ENCODE peak calls at places on chromosomes 7 and 10, in four cellular contexts. X is ovary, I is body of pancreas, T is H54. B is an unnamed sample.

GRCh38 chr10:129417882-129418281 is 49.2 kb upstream of the MGMT start:
- DNase-seq in T (no peak), I (no peak), X (no peak), B (no peak)

GRCh38 chr10:71512794-71513379 is 116.2 kb downstream of the CDH23 start:
- DNase-seq in I (peak; percentile 59), T (no peak), X (no peak), B (peak; percentile 43)

GRCh38 chr7:143373255-143373794 is 7.8 kb upstream of the ZYX start:
- DNase-seq in T (no peak), X (no peak), I (no peak), B (no peak)

GRCh38 chr7:37102518-37103137 is 346.0 kb downstream of the ELMO1 start:
- DNase-seq in I (no peak), T (no peak), X (no peak), B (no peak)

GRCh38 chr10:77890097-77890496 is 36.5 kb downstream of the DLG5 start:
- DNase-seq in X (no peak), I (no peak), T (no peak), B (no peak)

GRCh38 chr7:70619130-70619529 is 512.8 kb upstream of the GALNT17 start:
- DNase-seq in X (no peak), T (no peak), I (no peak), B (no peak)

GRCh38 chr10:8481718-8482504 is 427.4 kb downstream of the GATA3 start:
- DNase-seq in X (no peak), T (no peak), I (no peak), B (no peak)

GRCh38 chr7:40700653-40701475 is 566.1 kb downstream of the SUGCT start:
- DNase-seq in I (no peak), T (no peak), X (no peak), B (no peak)

GRCh38 chr7:115260381-115260780 is 338.5 kb downstream of the MDFIC start:
- DNase-seq in X (no peak), I (no peak), T (no peak), B (no peak)

GRCh38 chr7:106281919-106282318 is 2.9 kb downstream of the NAMPT start:
- DNase-seq in X (no peak), I (no peak), T (no peak), B (no peak)

GRCh38 chr10:127563718-127564553 is 14.8 kb downstream of the NPS start:
- DNase-seq in X (no peak), I (peak; percentile 54), T (no peak), B (no peak)

GRCh38 chr7:66928388-66928787 is 7.4 kb downstream of the TMEM248 start:
- DNase-seq in X (no peak), T (no peak), I (peak; percentile 40), B (no peak)

GRCh38 chr10:5816170-5816569 is 2.9 kb upstream of the GDI2 start:
- DNase-seq in T (no peak), I (no peak), X (no peak), B (peak; percentile 16)

GRCh38 chr7:101134399-101134980 is 7.6 kb downstream of the SERPINE1 start:
- DNase-seq in X (no peak), I (no peak), T (no peak), B (no peak)
- TF ChIP-seq POLR2A in X (no peak), I (no peak), T (no peak), B (no peak)

DNA sequence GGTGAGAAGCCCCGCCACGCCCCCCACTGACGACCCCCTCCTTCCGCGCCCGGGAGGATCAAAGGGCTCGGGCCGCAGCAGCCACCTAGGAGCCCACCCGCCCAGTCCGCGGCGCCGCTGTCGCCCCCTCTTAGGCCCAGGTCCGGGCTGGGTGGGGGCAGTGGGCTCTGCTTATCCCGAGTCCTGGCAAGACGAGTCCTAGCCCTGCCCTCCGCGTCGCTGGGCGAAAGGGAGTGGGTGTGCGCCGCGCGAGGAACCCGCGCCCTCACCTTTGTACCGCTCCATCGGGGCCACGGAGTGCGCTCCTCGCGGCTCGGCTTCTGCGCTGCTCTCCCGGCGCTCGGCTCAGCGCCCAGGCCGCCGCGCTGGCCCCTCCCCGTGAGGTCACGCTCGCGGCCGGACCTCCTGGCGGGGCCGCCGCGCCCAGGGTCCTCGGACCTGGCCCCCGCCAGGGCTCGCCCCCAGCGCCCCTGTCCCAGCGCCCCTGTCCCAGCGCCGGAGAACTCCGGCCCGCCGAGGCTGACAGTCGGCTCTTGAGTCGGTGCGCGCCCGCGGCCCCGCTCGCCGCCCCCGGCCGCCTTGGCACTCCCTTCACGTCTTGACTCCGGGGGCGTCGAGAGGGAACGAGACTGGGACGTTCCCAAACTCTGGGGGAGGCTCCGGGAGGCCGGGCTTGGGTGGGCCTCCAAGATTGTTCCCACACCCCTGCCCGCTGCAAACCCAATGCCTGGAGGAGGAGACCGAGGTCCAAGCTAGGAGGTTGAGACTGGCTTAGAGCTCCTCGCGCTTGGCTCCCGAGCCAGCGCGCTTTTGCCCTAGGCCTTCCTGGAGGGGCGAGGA is at the start of gene AFAP1L2:
- DNase-seq in I (peak; percentile 78), T (no peak), X (peak; percentile 78), B (peak; percentile 65)
- TF ChIP-seq POLR2A in I (peak; percentile 64), T (peak; percentile 16), X (peak; percentile 34), B (peak; percentile 44)

GRCh38 chr7:153408360-153409335 is 643.5 kb upstream of the DPP6 start:
- DNase-seq in X (no peak), I (no peak), T (no peak), B (no peak)
- TF ChIP-seq POLR2A in X (no peak), I (no peak), T (no peak), B (no peak)

GRCh38 chr10:95873139-95873538 is 34.6 kb upstream of the CC2D2B start:
- DNase-seq in I (no peak), T (no peak), X (no peak), B (no peak)

GRCh38 chr10:95880704-95881103 is 27.1 kb upstream of the CC2D2B start:
- DNase-seq in I (no peak), T (no peak), X (no peak), B (no peak)

GRCh38 chr10:95873651-95874050 is 34.1 kb upstream of the CC2D2B start:
- DNase-seq in X (no peak), T (no peak), I (no peak), B (no peak)

GRCh38 chr10:95877881-95878280 is 29.9 kb upstream of the CC2D2B start:
- DNase-seq in I (no peak), T (no peak), X (no peak), B (no peak)

GRCh38 chr10:95876756-95877155 is 31.0 kb upstream of the CC2D2B start:
- DNase-seq in X (no peak), I (no peak), T (no peak), B (no peak)
- TF ChIP-seq POLR2A in X (no peak), I (no peak), T (no peak), B (no peak)

GRCh38 chr10:96046546-96046945 is 3.2 kb downstream of the CCNJ start:
- DNase-seq in I (no peak), X (no peak), T (no peak), B (no peak)

GRCh38 chr10:96041146-96041545 is 2.2 kb upstream of the CCNJ start:
- DNase-seq in I (no peak), T (no peak), X (no peak), B (no peak)

GRCh38 chr10:96044686-96045085 is 1.3 kb downstream of the CCNJ start:
- DNase-seq in T (no peak), X (no peak), I (no peak), B (no peak)

GRCh38 chr10:96043895-96044580 is 655 bp downstream of the CCNJ start:
- DNase-seq in X (peak; percentile 61), I (peak; percentile 63), T (peak; percentile 43), B (peak; percentile 32)

DNA sequence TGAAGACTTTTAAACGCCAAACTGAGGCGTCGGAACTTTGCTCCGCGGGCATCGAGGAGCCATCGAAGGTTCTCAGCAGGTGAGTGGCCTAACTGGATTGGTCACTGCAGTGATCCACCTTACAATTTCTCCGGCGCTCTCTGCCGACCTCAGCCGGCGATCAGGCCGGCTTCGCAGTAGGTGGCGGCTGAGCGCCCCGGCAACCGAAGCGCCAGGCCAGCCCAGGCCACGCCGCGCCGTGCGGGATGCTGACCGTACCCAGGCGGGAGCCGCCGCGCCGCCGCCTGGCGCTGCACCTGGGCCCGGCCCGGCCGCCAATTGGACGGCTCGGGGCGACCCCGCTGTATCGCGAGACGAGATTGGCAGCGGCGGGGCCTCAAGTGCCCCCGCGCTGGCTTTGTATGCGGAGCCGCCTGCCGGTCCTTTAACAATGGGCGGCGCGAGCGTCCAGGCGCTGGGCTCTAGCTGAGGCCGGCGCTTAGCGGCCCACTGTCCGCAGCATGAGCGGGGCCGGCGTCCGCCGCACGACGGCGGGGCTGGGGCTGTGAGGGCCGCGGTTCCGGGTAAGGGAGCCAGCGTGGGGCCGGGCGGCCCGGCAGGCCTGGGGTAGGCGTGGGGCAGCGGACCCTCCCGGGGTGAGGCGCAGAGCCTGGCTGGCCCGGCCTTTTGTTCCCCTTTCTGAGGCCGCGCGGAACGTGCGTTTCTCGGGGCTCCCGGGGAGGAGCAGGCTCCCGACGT is at the start of gene CCNJ:
- DNase-seq in I (peak; percentile 93), X (peak; percentile 90), T (peak; percentile 93), B (peak; percentile 86)
- TF ChIP-seq POLR2A in I (peak; percentile 79), X (peak; percentile 46), T (peak; percentile 70), B (peak; percentile 84)

GRCh38 chr10:87094373-87095240 is at the start of the genes GLUD1 and SHLD2:
- DNase-seq in X (peak; percentile 88), T (peak; percentile 88), I (peak; percentile 95), B (peak; percentile 95)
- TF ChIP-seq POLR2A in X (peak; percentile 75), T (peak; percentile 99), I (peak; percentile 80), B (peak; percentile 87)

GRCh38 chr7:73842248-73842895 is at the start of gene METTL27:
- DNase-seq in X (peak; percentile 91), T (peak; percentile 94), I (peak; percentile 97), B (peak; percentile 92)
- TF ChIP-seq POLR2A in X (peak; percentile 58), T (peak; percentile 65), I (peak; percentile 68), B (peak; percentile 61)

GRCh38 chr10:132587175-132587574 is 49.6 kb downstream of the INPP5A start:
- DNase-seq in X (no peak), T (no peak), I (no peak), B (no peak)

GRCh38 chr10:132589681-132590080 is 52.1 kb downstream of the INPP5A start:
- DNase-seq in I (no peak), X (no peak), T (no peak), B (no peak)

GRCh38 chr10:132589015-132589414 is 51.4 kb downstream of the INPP5A start:
- DNase-seq in T (no peak), X (no peak), I (no peak), B (no peak)

GRCh38 chr10:132586731-132587130 is 49.1 kb downstream of the INPP5A start:
- DNase-seq in T (no peak), I (no peak), X (no peak), B (no peak)

DNA sequence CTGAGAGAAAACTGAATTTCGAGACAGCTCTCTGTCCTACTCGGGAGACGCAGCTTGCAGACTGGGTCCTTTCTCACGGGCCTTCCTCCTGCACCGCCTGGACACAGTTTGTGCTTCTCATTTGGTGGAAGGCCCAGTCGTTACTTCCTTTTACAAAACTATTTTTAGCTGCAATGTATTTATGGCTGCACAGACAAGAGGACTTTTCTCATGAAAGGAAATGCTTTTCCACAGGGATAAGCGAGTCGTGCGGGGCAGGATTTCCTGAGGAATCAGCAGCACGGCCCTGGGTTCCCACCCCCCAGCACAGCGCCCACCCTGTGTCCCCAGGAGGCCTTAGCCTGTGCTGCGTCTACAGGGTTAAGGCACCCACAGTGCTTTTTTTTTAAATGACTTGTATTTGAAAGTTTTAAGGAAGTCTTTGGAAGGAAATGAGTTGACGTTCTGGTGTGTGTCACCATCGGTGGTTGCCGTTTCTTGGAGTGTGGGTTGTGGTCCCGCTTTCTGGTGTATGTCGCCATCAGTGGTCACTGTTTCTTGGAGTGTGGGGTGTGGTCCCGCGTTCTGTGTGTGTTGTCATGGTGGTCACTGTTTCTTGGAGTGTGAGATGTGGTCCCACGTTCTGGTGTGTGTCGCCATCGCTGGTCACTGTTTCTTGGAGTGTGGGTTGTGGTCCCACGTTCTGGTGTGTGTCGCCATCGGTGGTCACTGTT is 50.9 kb downstream of the INPP5A start:
- DNase-seq in X (no peak), I (no peak), T (no peak), B (peak; percentile 68)
- TF ChIP-seq POLR2A in X (no peak), I (no peak), T (no peak), B (no peak)

GRCh38 chr7:35800718-35801391 is at the start of gene SEPTIN7:
- DNase-seq in I (peak; percentile 98), T (peak; percentile 99), X (peak; percentile 99), B (peak; percentile 96)
- TF ChIP-seq POLR2A in I (peak; percentile 56), T (peak; percentile 90), X (peak; percentile 76), B (peak; percentile 71)